ENCODE peak calls at places on chromosomes 3 and 15, in four cellular contexts. A is RWPE2, Y is OCI-LY7, P is astrocyte. J is an unnamed sample.
A peak's percentile ranks its signal among the peaks of the same experiment; 100 is the strongest.

GRCh38 chr15:45588199-45588910 is 1.2 kb downstream of the BLOC1S6 start:
- DNase-seq in A (no peak), P (no peak), Y (no peak), J (peak; percentile 21)

GRCh38 chr15:101614761-101615160 is 37.4 kb downstream of the TM2D3 start:
- DNase-seq in A (no peak), P (no peak), Y (no peak), J (no peak)

GRCh38 chr15:65386376-65386775 is 8.6 kb upstream of the IGDCC3 start:
- DNase-seq in P (no peak), A (no peak), Y (no peak), J (no peak)

GRCh38 chr3:30810617-30811016 is 83.8 kb downstream of the GADL1 start:
- DNase-seq in A (no peak), Y (no peak), P (no peak), J (no peak)

GRCh38 chr3:109369510-109369909 is 32.2 kb upstream of the DPPA4 start:
- DNase-seq in P (no peak), Y (no peak), A (no peak), J (no peak)

GRCh38 chr3:54853573-54854404 is 74.1 kb downstream of the LRTM1 start:
- DNase-seq in P (peak; percentile 34), A (no peak), Y (peak; percentile 60), J (peak; percentile 43)

GRCh38 chr3:187999821-188000220 is 154.1 kb upstream of the LPP start:
- DNase-seq in A (no peak), Y (peak; percentile 93), P (no peak), J (peak; percentile 71)

GRCh38 chr3:128080323-128080898 is 28.2 kb downstream of the SEC61A1 start:
- DNase-seq in Y (no peak), P (peak; percentile 89), A (peak; percentile 7), J (no peak)

GRCh38 chr15:71705151-71705550 is 105.2 kb upstream of the NR2E3 start:
- DNase-seq in P (peak; percentile 72), A (no peak), Y (no peak), J (no peak)

GRCh38 chr3:133238015-133238414 is 161.8 kb upstream of the BFSP2 start:
- DNase-seq in Y (no peak), A (no peak), P (peak; percentile 59), J (no peak)

GRCh38 chr15:89486726-89487050 is 9.7 kb downstream of the RHCG start:
- DNase-seq in P (no peak), Y (no peak), A (peak; percentile 80), J (peak; percentile 39)

GRCh38 chr3:172929451-172929850 is 178.9 kb downstream of the ECT2 start:
- DNase-seq in P (no peak), Y (no peak), A (no peak), J (no peak)

GRCh38 chr15:95347846-95348245 is 982.7 kb upstream of the NR2F2 start:
- DNase-seq in A (no peak), Y (no peak), P (no peak), J (no peak)

GRCh38 chr3:125512135-125512920 is 7.7 kb downstream of the SNX4 start:
- DNase-seq in Y (no peak), P (peak; percentile 47), A (no peak), J (peak; percentile 90)

GRCh38 chr3:101780661-101781060 is 1.6 kb downstream of the NXPE3 start:
- DNase-seq in A (no peak), P (peak; percentile 85), Y (no peak), J (no peak)

GRCh38 chr3:141305436-141305835 is 62.9 kb upstream of the ZBTB38 start:
- DNase-seq in Y (no peak), A (no peak), P (no peak), J (no peak)

GRCh38 chr15:85404922-85405293 is 24.5 kb downstream of the AKAP13 start:
- DNase-seq in A (no peak), P (peak; percentile 69), Y (no peak), J (no peak)

GRCh38 chr3:193874997-193875593 is 260.9 kb upstream of the HES1 start:
- DNase-seq in Y (no peak), P (no peak), A (no peak), J (no peak)

GRCh38 chr15:85897207-85897817 is 102.6 kb upstream of the KLHL25 start:
- DNase-seq in A (no peak), Y (no peak), P (no peak), J (no peak)

GRCh38 chr3:175155172-175155571 is 296.0 kb downstream of the NAALADL2 start:
- DNase-seq in Y (no peak), P (no peak), A (no peak), J (no peak)

GRCh38 chr15:74793135-74794028 is 11.5 kb downstream of the CSK start:
- DNase-seq in Y (peak; percentile 63), A (no peak), P (no peak), J (no peak)
- H3K4me1 ChIP-seq in Y (peaks cover 98% of the 10 kb centered on the region), A (peaks cover 40% of the 10 kb centered on the region), P (peaks cover 49% of the 10 kb centered on the region), J (peaks cover 21% of the 10 kb centered on the region)

GRCh38 chr15:99621767-99622166 is 56.0 kb downstream of the MEF2A start:
- DNase-seq in P (no peak), A (no peak), Y (no peak), J (no peak)

GRCh38 chr15:99620178-99620577 is 54.4 kb downstream of the MEF2A start:
- DNase-seq in P (no peak), A (no peak), Y (no peak), J (no peak)

GRCh38 chr15:99619712-99620111 is 53.9 kb downstream of the MEF2A start:
- DNase-seq in P (no peak), Y (no peak), A (no peak), J (no peak)

GRCh38 chr15:99616773-99617342 is 51.1 kb downstream of the MEF2A start:
- DNase-seq in Y (no peak), A (no peak), P (no peak), J (no peak)

DNA sequence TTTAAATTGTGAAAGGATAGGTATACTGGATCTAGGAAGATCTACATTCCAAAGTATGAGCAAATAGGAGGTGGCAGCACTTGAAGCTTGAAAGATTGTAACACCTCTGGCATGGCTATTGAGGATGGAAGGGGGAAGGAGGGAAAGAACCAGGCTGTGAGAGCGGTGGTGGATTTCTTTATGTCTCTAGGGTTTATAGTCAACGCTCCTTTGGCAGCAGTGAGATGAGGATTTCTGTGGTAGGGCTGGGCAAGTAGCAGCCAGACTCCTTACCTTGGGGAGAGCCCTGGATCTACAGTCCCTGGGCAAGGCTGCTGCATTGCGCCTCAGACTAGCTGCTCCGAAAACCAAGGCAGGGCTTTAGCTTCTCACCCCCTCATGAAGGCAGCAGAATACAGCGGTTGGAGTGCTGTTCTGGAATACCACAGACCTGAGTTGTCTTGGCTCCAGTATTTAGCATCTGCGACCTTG is 53.2 kb downstream of the MEF2A start:
- DNase-seq in Y (no peak), A (no peak), P (peak; percentile 58), J (no peak)
- H3K9me3 ChIP-seq in Y (peaks cover under 1% of the 10 kb centered on the region), A (no peaks in the 10 kb centered on the region), P (no peaks in the 10 kb centered on the region), J (no peaks in the 10 kb centered on the region)

GRCh38 chr3:10010546-10011465 is 15.4 kb upstream of the FANCD2 start:
- DNase-seq in A (peak; percentile 97), Y (peak; percentile 73), P (peak; percentile 69), J (peak; percentile 94)

GRCh38 chr3:10012106-10012505 is 14.1 kb upstream of the FANCD2 start:
- DNase-seq in P (no peak), A (no peak), Y (no peak), J (no peak)

GRCh38 chr3:10008588-10009344 is 17.5 kb upstream of the FANCD2 start:
- DNase-seq in P (peak; percentile 30), Y (peak; percentile 76), A (no peak), J (peak; percentile 88)

GRCh38 chr3:10015476-10015904 is 10.7 kb upstream of the FANCD2 start:
- DNase-seq in A (no peak), Y (no peak), P (peak; percentile 94), J (peak; percentile 11)

DNA sequence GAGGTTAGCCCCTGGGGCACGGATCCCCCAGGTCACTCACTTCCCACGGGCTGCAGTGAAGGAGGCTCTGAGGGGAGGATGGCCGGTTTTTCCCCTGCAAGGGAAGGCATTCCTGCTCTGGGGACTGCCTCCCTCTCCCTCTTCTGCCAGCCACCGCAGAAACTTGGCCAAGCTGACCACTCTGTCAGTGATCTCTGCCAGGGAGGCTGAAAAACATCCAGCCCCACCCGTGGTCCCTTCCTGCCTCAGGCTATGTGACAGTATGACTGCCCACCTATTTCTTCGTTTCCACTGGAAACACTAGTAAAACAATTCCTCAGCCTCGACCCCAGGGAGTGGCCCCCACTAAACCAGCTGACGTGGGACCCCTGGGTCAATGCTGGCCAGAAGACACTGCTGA is 14.6 kb upstream of the FANCD2 start:
- DNase-seq in P (peak; percentile 25), A (no peak), Y (no peak), J (no peak)
- H3K4me3 ChIP-seq in P (peak overlapping the region; percentile 21), A (no peak overlapping the region), Y (no peak overlapping the region), J (no peak overlapping the region)

GRCh38 chr3:195153121-195153520 is 117.8 kb downstream of the XXYLT1 start:
- DNase-seq in P (no peak), Y (no peak), A (no peak), J (no peak)

GRCh38 chr3:195153653-195154052 is 117.3 kb downstream of the XXYLT1 start:
- DNase-seq in Y (no peak), P (no peak), A (no peak), J (no peak)

GRCh38 chr3:195154793-195155535 is 116.0 kb downstream of the XXYLT1 start:
- DNase-seq in Y (peak; percentile 73), P (peak; percentile 97), A (peak; percentile 81), J (peak; percentile 85)

GRCh38 chr3:195155842-195156241 is 115.1 kb downstream of the XXYLT1 start:
- DNase-seq in A (no peak), P (peak; percentile 76), Y (no peak), J (no peak)

GRCh38 chr3:195154111-195154791 is 116.7 kb downstream of the XXYLT1 start:
- DNase-seq in Y (no peak), P (peak; percentile 36), A (no peak), J (no peak)
- H3K4me1 ChIP-seq in Y (peaks cover 78% of the 10 kb centered on the region), P (peaks cover 60% of the 10 kb centered on the region), A (peaks cover 30% of the 10 kb centered on the region), J (peaks cover 6% of the 10 kb centered on the region)

GRCh38 chr15:20646529-20647142 is 105.0 kb upstream of the GOLGA6L6 start:
- DNase-seq in Y (no peak), A (no peak), P (no peak), J (no peak)

GRCh38 chr15:20645956-20646355 is 104.4 kb upstream of the GOLGA6L6 start:
- DNase-seq in A (no peak), Y (no peak), P (no peak), J (peak; percentile 38)

GRCh38 chr15:20644026-20644425 is 102.4 kb upstream of the GOLGA6L6 start:
- DNase-seq in A (no peak), P (no peak), Y (no peak), J (no peak)

GRCh38 chr15:20643024-20643770 is 101.6 kb upstream of the GOLGA6L6 start:
- DNase-seq in A (no peak), P (no peak), Y (no peak), J (no peak)

DNA sequence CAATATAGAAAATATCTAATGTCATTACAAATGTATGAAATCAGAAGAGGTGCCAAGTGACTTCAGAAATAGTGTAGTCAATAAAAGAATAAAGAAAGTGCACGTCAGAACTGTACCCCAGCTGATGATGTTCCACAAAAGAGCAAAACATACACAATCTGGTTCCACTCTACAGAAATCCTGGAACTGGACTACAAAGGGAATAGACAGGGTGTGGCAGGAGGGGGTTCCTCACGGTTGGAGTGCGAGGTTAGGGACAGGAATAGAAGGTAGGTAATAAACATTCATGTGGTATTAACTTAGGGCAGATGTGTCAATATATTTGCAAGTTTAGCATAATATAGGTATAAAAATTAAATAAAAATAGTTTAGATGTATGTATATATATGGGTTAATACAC is 103.3 kb upstream of the GOLGA6L6 start:
- DNase-seq in A (no peak), P (no peak), Y (no peak), J (no peak)
- H3K9me3 ChIP-seq in A (no peaks in the 10 kb centered on the region), P (peaks cover 27% of the 10 kb centered on the region), Y (no peaks in the 10 kb centered on the region), J (no peaks in the 10 kb centered on the region)

DNA sequence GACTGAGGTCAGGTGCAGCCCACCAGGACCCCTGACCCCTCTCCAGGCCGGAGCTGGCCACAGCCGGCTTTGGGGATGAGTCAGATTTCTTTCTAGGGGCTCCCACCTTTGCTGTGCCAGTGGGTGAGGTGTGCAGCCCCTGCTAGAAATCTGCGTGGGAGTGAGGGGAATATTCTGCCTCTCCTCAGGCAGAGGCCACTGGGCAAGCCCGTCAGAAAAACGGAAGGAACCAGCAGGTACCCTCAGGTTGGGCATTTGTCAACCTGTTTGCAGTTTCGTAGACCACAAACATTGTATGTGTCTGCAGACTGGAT is 1.8 kb downstream of the CTDSPL start:
- DNase-seq in P (no peak), Y (no peak), A (no peak), J (no peak)
- H3K4me3 ChIP-seq in P (peak overlapping the region; percentile 92), Y (no peak overlapping the region), A (peak overlapping the region; percentile 73), J (no peak overlapping the region)